ENCODE peak calls at places on chromosomes 2 and 18, in five cellular contexts. One of them, this sample, is unnamed.

GRCh38 chr18:10015288-10015701 is 101.5 kb downstream of the VAPA start:
- DNase-seq in stimulated activated CD4-positive, alpha-beta T cell treated with anti-CD3 and anti-CD28 coated beads, Interleukin-15, amount 100 ng/mL, for 24 hours: no peak
- DNase-seq in tibial nerve: no peak
- DNase-seq in ovary: no peak
- DNase-seq in substantia nigra: no peak
- DNase-seq in this sample: no peak

GRCh38 chr18:42296192-42296591 is 341.2 kb downstream of the PIK3C3 start:
- DNase-seq in stimulated activated CD4-positive, alpha-beta T cell treated with anti-CD3 and anti-CD28 coated beads, Interleukin-15, amount 100 ng/mL, for 24 hours: no peak
- DNase-seq in tibial nerve: no peak
- DNase-seq in ovary: no peak
- DNase-seq in substantia nigra: no peak
- DNase-seq in this sample: no peak

GRCh38 chr2:111119004-111119846 is 1.5 kb upstream of the BCL2L11 start:
- DNase-seq in tibial nerve: no peak
- DNase-seq in stimulated activated CD4-positive, alpha-beta T cell treated with anti-CD3 and anti-CD28 coated beads, Interleukin-15, amount 100 ng/mL, for 24 hours: peak
- DNase-seq in substantia nigra: no peak
- DNase-seq in ovary: peak
- DNase-seq in this sample: peak

GRCh38 chr2:211877061-211877460 is 661.5 kb downstream of the ERBB4 start:
- DNase-seq in ovary: no peak
- DNase-seq in substantia nigra: no peak
- DNase-seq in stimulated activated CD4-positive, alpha-beta T cell treated with anti-CD3 and anti-CD28 coated beads, Interleukin-15, amount 100 ng/mL, for 24 hours: no peak
- DNase-seq in tibial nerve: no peak
- DNase-seq in this sample: no peak

GRCh38 chr18:10062292-10062940 is 148.6 kb downstream of the VAPA start:
- DNase-seq in ovary: no peak
- DNase-seq in stimulated activated CD4-positive, alpha-beta T cell treated with anti-CD3 and anti-CD28 coated beads, Interleukin-15, amount 100 ng/mL, for 24 hours: no peak
- DNase-seq in tibial nerve: no peak
- DNase-seq in substantia nigra: no peak
- DNase-seq in this sample: no peak

GRCh38 chr2:144541411-144541810 is 21.5 kb upstream of the ZEB2 start:
- DNase-seq in ovary: no peak
- DNase-seq in stimulated activated CD4-positive, alpha-beta T cell treated with anti-CD3 and anti-CD28 coated beads, Interleukin-15, amount 100 ng/mL, for 24 hours: no peak
- DNase-seq in tibial nerve: no peak
- DNase-seq in substantia nigra: no peak
- DNase-seq in this sample: no peak

GRCh38 chr18:3914833-3915598 is 465.0 kb downstream of the TGIF1 start:
- DNase-seq in stimulated activated CD4-positive, alpha-beta T cell treated with anti-CD3 and anti-CD28 coated beads, Interleukin-15, amount 100 ng/mL, for 24 hours: no peak
- DNase-seq in substantia nigra: no peak
- DNase-seq in ovary: no peak
- DNase-seq in tibial nerve: no peak
- DNase-seq in this sample: no peak

GRCh38 chr2:223166975-223167650 is 115.1 kb downstream of the KCNE4 start:
- DNase-seq in tibial nerve: no peak
- DNase-seq in substantia nigra: no peak
- DNase-seq in stimulated activated CD4-positive, alpha-beta T cell treated with anti-CD3 and anti-CD28 coated beads, Interleukin-15, amount 100 ng/mL, for 24 hours: no peak
- DNase-seq in ovary: no peak
- DNase-seq in this sample: no peak

GRCh38 chr2:231512222-231512621 is 18.0 kb downstream of the NMUR1 start:
- DNase-seq in substantia nigra: peak
- DNase-seq in ovary: no peak
- DNase-seq in tibial nerve: no peak
- DNase-seq in stimulated activated CD4-positive, alpha-beta T cell treated with anti-CD3 and anti-CD28 coated beads, Interleukin-15, amount 100 ng/mL, for 24 hours: no peak
- DNase-seq in this sample: no peak

This sample was measured in WTC11.